ENCODE peak calls at places on chromosomes 11 and 22, in five cellular contexts. One of them, this sample, is unnamed. For H3K9me3 and H3K4me1, the result is how much of the 10 kb centered on the place peaks cover.

GRCh38 chr22:27512283-27512761 is 289.2 kb downstream of the MN1 start:
- DNase-seq in CD8-positive, alpha-beta T cell: no peak
- DNase-seq in pancreas: peak
- DNase-seq in IMR-90: peak
- DNase-seq in lower lobe of right lung: peak
- DNase-seq in this sample: peak

GRCh38 chr11:133576351-133576750 is 44.0 kb upstream of the OPCML start:
- DNase-seq in CD8-positive, alpha-beta T cell: no peak
- DNase-seq in pancreas: no peak
- DNase-seq in IMR-90: no peak
- DNase-seq in lower lobe of right lung: no peak
- DNase-seq in this sample: no peak

GRCh38 chr11:108886608-108887007 is 221.7 kb downstream of the DDX10 start:
- DNase-seq in CD8-positive, alpha-beta T cell: no peak
- DNase-seq in pancreas: no peak
- DNase-seq in IMR-90: peak
- DNase-seq in lower lobe of right lung: no peak
- DNase-seq in this sample: no peak

GRCh38 chr11:99766816-99767215 is 746.1 kb downstream of the CNTN5 start:
- DNase-seq in CD8-positive, alpha-beta T cell: no peak
- DNase-seq in pancreas: no peak
- DNase-seq in IMR-90: no peak
- DNase-seq in lower lobe of right lung: no peak
- DNase-seq in this sample: no peak

GRCh38 chr22:28019881-28020861 is 101.1 kb upstream of the PITPNB start:
- DNase-seq in CD8-positive, alpha-beta T cell: peak
- DNase-seq in pancreas: peak
- DNase-seq in IMR-90: peak
- DNase-seq in lower lobe of right lung: peak
- DNase-seq in this sample: peak

GRCh38 chr11:123547180-123547579 is 107.2 kb downstream of the SCN3B start:
- DNase-seq in CD8-positive, alpha-beta T cell: no peak
- DNase-seq in pancreas: no peak
- DNase-seq in IMR-90: no peak
- DNase-seq in lower lobe of right lung: no peak
- DNase-seq in this sample: no peak

GRCh38 chr11:76030973-76031590 is 175.2 kb downstream of the WNT11 start:
- DNase-seq in CD8-positive, alpha-beta T cell: no peak
- DNase-seq in pancreas: no peak
- DNase-seq in IMR-90: no peak
- DNase-seq in lower lobe of right lung: no peak
- DNase-seq in this sample: no peak

GRCh38 chr11:19919050-19919561 is 206.5 kb downstream of the NAV2 start:
- DNase-seq in CD8-positive, alpha-beta T cell: no peak
- DNase-seq in pancreas: peak
- DNase-seq in IMR-90: peak
- DNase-seq in lower lobe of right lung: peak
- DNase-seq in this sample: peak

GRCh38 chr11:43738600-43739409 is 58.3 kb downstream of the HSD17B12 start:
- DNase-seq in CD8-positive, alpha-beta T cell: no peak
- DNase-seq in pancreas: peak
- DNase-seq in IMR-90: peak
- DNase-seq in lower lobe of right lung: no peak
- DNase-seq in this sample: peak

GRCh38 chr11:84634309-84634708 is 992.8 kb downstream of the DLG2 start:
- DNase-seq in CD8-positive, alpha-beta T cell: no peak
- DNase-seq in pancreas: no peak
- DNase-seq in IMR-90: no peak
- DNase-seq in lower lobe of right lung: no peak
- DNase-seq in this sample: no peak

GRCh38 chr11:27246925-27247324 is 116.1 kb downstream of the CCDC34 start:
- DNase-seq in CD8-positive, alpha-beta T cell: no peak
- DNase-seq in pancreas: no peak
- DNase-seq in IMR-90: no peak
- DNase-seq in lower lobe of right lung: no peak
- DNase-seq in this sample: no peak

GRCh38 chr11:77407613-77408012 is 66.3 kb downstream of the PAK1 start:
- DNase-seq in CD8-positive, alpha-beta T cell: no peak
- DNase-seq in pancreas: peak
- DNase-seq in IMR-90: peak
- DNase-seq in lower lobe of right lung: no peak
- DNase-seq in this sample: peak

GRCh38 chr11:19666951-19667350 is 45.7 kb upstream of the NAV2 start:
- DNase-seq in CD8-positive, alpha-beta T cell: no peak
- DNase-seq in pancreas: no peak
- DNase-seq in IMR-90: no peak
- DNase-seq in lower lobe of right lung: no peak
- DNase-seq in this sample: no peak

GRCh38 chr22:40348025-40348658 is 1.8 kb downstream of the ADSL start:
- DNase-seq in CD8-positive, alpha-beta T cell: peak
- DNase-seq in pancreas: no peak
- DNase-seq in IMR-90: peak
- DNase-seq in lower lobe of right lung: no peak
- DNase-seq in this sample: peak

GRCh38 chr11:961921-962320 is 36.3 kb downstream of the AP2A2 start:
- DNase-seq in CD8-positive, alpha-beta T cell: no peak
- DNase-seq in pancreas: no peak
- DNase-seq in IMR-90: no peak
- DNase-seq in lower lobe of right lung: peak
- DNase-seq in this sample: no peak

GRCh38 chr22:44667829-44668189 is 34.2 kb upstream of the PRR5 start:
- DNase-seq in CD8-positive, alpha-beta T cell: peak
- DNase-seq in pancreas: no peak
- DNase-seq in IMR-90: no peak
- DNase-seq in lower lobe of right lung: peak
- DNase-seq in this sample: no peak

GRCh38 chr11:103530257-103530656 is 421.0 kb downstream of the DYNC2H1 start:
- DNase-seq in CD8-positive, alpha-beta T cell: no peak
- DNase-seq in pancreas: no peak
- DNase-seq in IMR-90: peak
- DNase-seq in lower lobe of right lung: no peak
- DNase-seq in this sample: no peak

GRCh38 chr11:86449993-86450629 is 75.4 kb downstream of the CCDC81 start:
- DNase-seq in CD8-positive, alpha-beta T cell: no peak
- DNase-seq in pancreas: no peak
- DNase-seq in IMR-90: no peak
- DNase-seq in lower lobe of right lung: no peak
- DNase-seq in this sample: no peak

GRCh38 chr11:111637885-111638284 is 35.6 kb downstream of the SIK2 start:
- DNase-seq in CD8-positive, alpha-beta T cell: no peak
- DNase-seq in pancreas: no peak
- DNase-seq in IMR-90: no peak
- DNase-seq in lower lobe of right lung: no peak
- DNase-seq in this sample: no peak

GRCh38 chr22:50454556-50455075 is 20.2 kb downstream of the SBF1 start:
- DNase-seq in CD8-positive, alpha-beta T cell: no peak
- DNase-seq in pancreas: no peak
- DNase-seq in IMR-90: no peak
- DNase-seq in lower lobe of right lung: no peak
- DNase-seq in this sample: no peak

GRCh38 chr22:50456026-50456425 is 18.8 kb downstream of the SBF1 start:
- DNase-seq in CD8-positive, alpha-beta T cell: no peak
- DNase-seq in pancreas: no peak
- DNase-seq in IMR-90: no peak
- DNase-seq in lower lobe of right lung: no peak
- DNase-seq in this sample: no peak

GRCh38 chr22:50455201-50455600 is 19.6 kb downstream of the SBF1 start:
- DNase-seq in CD8-positive, alpha-beta T cell: no peak
- DNase-seq in pancreas: no peak
- DNase-seq in IMR-90: no peak
- DNase-seq in lower lobe of right lung: no peak
- DNase-seq in this sample: no peak

GRCh38 chr22:50459016-50459415 is 15.8 kb downstream of the SBF1 start:
- DNase-seq in CD8-positive, alpha-beta T cell: no peak
- DNase-seq in pancreas: no peak
- DNase-seq in IMR-90: no peak
- DNase-seq in lower lobe of right lung: no peak
- DNase-seq in this sample: no peak

DNA sequence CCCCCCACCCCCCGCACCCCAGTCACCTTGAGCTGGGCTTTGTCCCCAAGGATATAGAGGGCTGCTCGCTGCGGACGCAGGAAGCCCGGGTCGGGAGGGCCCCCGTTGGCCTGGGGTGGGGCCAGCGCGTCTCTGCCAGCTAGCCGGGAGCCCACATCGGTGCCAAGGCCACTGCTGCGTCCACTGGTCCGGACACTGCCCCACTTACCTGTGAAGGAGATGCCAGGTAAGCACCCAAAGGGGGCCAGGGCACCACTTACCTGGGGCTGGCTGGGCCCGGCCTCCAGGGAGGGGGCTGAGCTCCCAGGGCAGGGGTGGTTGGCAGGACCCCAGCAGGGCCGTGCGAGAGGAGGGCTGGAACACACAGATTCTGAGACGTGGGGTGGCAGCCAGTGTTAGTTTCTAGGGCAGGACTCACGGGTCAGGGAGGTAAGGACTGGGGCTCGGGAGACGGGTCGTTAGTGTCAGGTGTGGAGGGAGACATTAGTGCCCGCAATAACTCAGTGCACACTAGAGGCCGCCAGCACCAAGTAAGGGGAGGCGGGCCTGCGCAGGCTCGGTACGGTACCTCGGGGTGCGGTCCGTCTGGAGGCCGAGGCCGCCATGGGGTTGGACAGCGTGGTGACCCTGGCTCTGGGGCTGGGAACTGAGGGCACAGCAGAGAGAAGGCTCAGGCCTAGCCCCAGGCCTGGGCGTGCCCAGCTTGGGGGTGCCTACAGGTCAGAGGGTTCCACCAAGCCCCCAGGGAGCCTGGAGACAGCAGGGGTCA is 18.2 kb downstream of the SBF1 start:
- DNase-seq in CD8-positive, alpha-beta T cell: no peak
- DNase-seq in pancreas: no peak
- DNase-seq in IMR-90: no peak
- DNase-seq in lower lobe of right lung: no peak
- DNase-seq in this sample: no peak
- TF ChIP-seq CTCF in CD8-positive, alpha-beta T cell: no peak
- TF ChIP-seq CTCF in pancreas: no peak
- TF ChIP-seq CTCF in IMR-90: peak
- TF ChIP-seq CTCF in lower lobe of right lung: no peak
- TF ChIP-seq CTCF in this sample: no peak

GRCh38 chr11:70640408-70640807 is 242.1 kb downstream of the CTTN start:
- DNase-seq in CD8-positive, alpha-beta T cell: no peak
- DNase-seq in pancreas: no peak
- DNase-seq in IMR-90: no peak
- DNase-seq in lower lobe of right lung: no peak
- DNase-seq in this sample: no peak

GRCh38 chr11:70637186-70637800 is 239.0 kb downstream of the CTTN start:
- DNase-seq in CD8-positive, alpha-beta T cell: no peak
- DNase-seq in pancreas: no peak
- DNase-seq in IMR-90: no peak
- DNase-seq in lower lobe of right lung: no peak
- DNase-seq in this sample: no peak

GRCh38 chr11:70637949-70638598 is 239.7 kb downstream of the CTTN start:
- DNase-seq in CD8-positive, alpha-beta T cell: no peak
- DNase-seq in pancreas: no peak
- DNase-seq in IMR-90: no peak
- DNase-seq in lower lobe of right lung: no peak
- DNase-seq in this sample: no peak

GRCh38 chr11:70633610-70634009 is 235.3 kb downstream of the CTTN start:
- DNase-seq in CD8-positive, alpha-beta T cell: no peak
- DNase-seq in pancreas: no peak
- DNase-seq in IMR-90: no peak
- DNase-seq in lower lobe of right lung: no peak
- DNase-seq in this sample: no peak

DNA sequence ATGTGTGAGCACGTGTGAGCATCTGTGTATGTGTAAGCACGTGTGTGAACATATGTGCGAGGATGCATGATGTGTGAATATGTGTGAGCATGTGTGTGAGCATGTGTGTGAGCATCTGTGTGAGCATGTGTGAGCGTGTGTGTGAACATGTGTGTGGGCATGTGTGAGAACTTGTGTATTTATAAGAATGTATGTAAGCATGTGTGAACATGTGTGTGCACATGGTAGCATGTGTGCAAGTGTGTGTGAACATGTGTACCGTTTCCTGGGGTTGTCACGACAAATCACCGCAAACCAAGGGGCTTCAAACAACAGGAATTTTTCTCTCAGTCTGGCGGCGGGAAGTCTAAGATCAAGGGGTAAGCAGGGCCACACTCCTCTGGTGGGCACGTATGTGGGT is 238.3 kb downstream of the CTTN start:
- DNase-seq in CD8-positive, alpha-beta T cell: no peak
- DNase-seq in pancreas: no peak
- DNase-seq in IMR-90: no peak
- DNase-seq in lower lobe of right lung: no peak
- DNase-seq in this sample: no peak
- H3K9me3 ChIP-seq in CD8-positive, alpha-beta T cell: under half
- H3K9me3 ChIP-seq in pancreas: under half
- H3K9me3 ChIP-seq in IMR-90: under half
- H3K9me3 ChIP-seq in lower lobe of right lung: under half
- H3K9me3 ChIP-seq in this sample: under half

DNA sequence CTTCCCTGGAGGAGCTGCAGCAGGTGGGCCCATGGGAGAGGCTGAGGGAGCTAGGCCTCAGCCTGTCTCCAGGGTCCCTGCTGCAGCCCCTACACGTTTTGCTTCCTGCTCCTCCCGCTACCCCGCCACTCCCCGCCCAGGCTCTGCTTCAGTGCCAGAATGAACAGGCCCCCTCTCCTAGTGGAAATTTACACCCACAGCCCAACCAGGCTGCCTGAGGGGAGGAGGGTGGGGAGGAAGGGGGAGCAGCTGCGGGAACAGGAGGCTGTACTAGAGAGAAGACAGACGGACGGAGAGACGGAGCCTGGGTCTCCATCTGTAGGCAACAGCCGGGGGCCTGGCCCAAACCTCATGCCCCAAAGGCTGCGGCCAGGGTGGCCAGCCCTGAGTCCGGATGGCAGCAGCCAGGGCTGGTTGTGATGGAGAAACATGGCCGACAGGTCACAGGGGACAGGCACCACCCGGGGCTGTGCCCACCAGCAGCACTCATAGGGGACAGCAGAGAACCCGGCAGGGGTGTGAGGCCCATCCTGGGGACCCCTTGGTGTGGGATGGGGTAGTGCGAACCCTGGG is 20.6 kb downstream of the FLRT1 start:
- DNase-seq in CD8-positive, alpha-beta T cell: no peak
- DNase-seq in pancreas: no peak
- DNase-seq in IMR-90: no peak
- DNase-seq in lower lobe of right lung: no peak
- DNase-seq in this sample: no peak
- H3K4me1 ChIP-seq in CD8-positive, alpha-beta T cell: under half
- H3K4me1 ChIP-seq in pancreas: under half
- H3K4me1 ChIP-seq in IMR-90: under half
- H3K4me1 ChIP-seq in lower lobe of right lung: under half
- H3K4me1 ChIP-seq in this sample: under half

GRCh38 chr11:113389288-113389687 is 1.7 kb downstream of the ANKK1 start:
- DNase-seq in CD8-positive, alpha-beta T cell: no peak
- DNase-seq in pancreas: no peak
- DNase-seq in IMR-90: no peak
- DNase-seq in lower lobe of right lung: no peak
- DNase-seq in this sample: no peak

GRCh38 chr11:113385749-113386148 is 1.8 kb upstream of the ANKK1 start:
- DNase-seq in CD8-positive, alpha-beta T cell: no peak
- DNase-seq in pancreas: no peak
- DNase-seq in IMR-90: no peak
- DNase-seq in lower lobe of right lung: no peak
- DNase-seq in this sample: no peak

GRCh38 chr11:113384551-113384950 is 3.0 kb upstream of the ANKK1 start:
- DNase-seq in CD8-positive, alpha-beta T cell: no peak
- DNase-seq in pancreas: no peak
- DNase-seq in IMR-90: peak
- DNase-seq in lower lobe of right lung: no peak
- DNase-seq in this sample: no peak

GRCh38 chr11:113386866-113387265 is 713 bp upstream of the ANKK1 start:
- DNase-seq in CD8-positive, alpha-beta T cell: no peak
- DNase-seq in pancreas: no peak
- DNase-seq in IMR-90: no peak
- DNase-seq in lower lobe of right lung: no peak
- DNase-seq in this sample: no peak

GRCh38 chr11:113387605-113388211 is at the start of gene ANKK1:
- DNase-seq in CD8-positive, alpha-beta T cell: no peak
- DNase-seq in pancreas: peak
- DNase-seq in IMR-90: no peak
- DNase-seq in lower lobe of right lung: no peak
- DNase-seq in this sample: peak
- TF ChIP-seq CTCF in CD8-positive, alpha-beta T cell: no peak
- TF ChIP-seq CTCF in pancreas: peak
- TF ChIP-seq CTCF in IMR-90: no peak
- TF ChIP-seq CTCF in lower lobe of right lung: no peak
- TF ChIP-seq CTCF in this sample: peak

This sample was measured in adrenal gland.